ENCODE peak calls at places on chromosome 20, in eight cellular contexts. Z, H, E, C, N, G, B and A are unnamed samples.

GRCh38 chr20:57685134-57685851 is 24.5 kb downstream of the PMEPA1 start:
- DNase-seq in Z (no peak), H (no peak), E (no peak), C (no peak), N (no peak), G (no peak), B (no peak), A (no peak)

GRCh38 chr20:25042531-25043498 is 15.1 kb downstream of the ACSS1 start:
- DNase-seq in Z (peak; percentile 70), H (no peak), E (no peak), C (no peak), N (no peak), G (peak; percentile 23), B (peak; percentile 46), A (no peak)

GRCh38 chr20:63145156-63145555 is 70.8 kb downstream of the YTHDF1 start:
- DNase-seq in Z (no peak), H (no peak), E (no peak), C (no peak), N (no peak), G (no peak), B (no peak), A (no peak)

GRCh38 chr20:4844325-4844724 is 122.6 kb downstream of the PRND start:
- DNase-seq in Z (no peak), H (no peak), E (no peak), C (no peak), N (no peak), G (no peak), B (no peak), A (no peak)

GRCh38 chr20:56826971-56827645 is 198.0 kb downstream of the TFAP2C start:
- DNase-seq in Z (no peak), H (peak; percentile 74), E (peak; percentile 48), C (no peak), N (no peak), G (no peak), B (no peak), A (no peak)

GRCh38 chr20:63553251-63553932 is 567 bp upstream of the FNDC11 start:
- DNase-seq in Z (peak; percentile 85), H (peak; percentile 84), E (peak; percentile 85), C (peak; percentile 80), N (peak; percentile 91), G (peak; percentile 83), B (peak; percentile 94), A (peak; percentile 70)

GRCh38 chr20:58312836-58313235 is 3.3 kb downstream of the RAB22A start:
- DNase-seq in Z (no peak), H (no peak), E (no peak), C (no peak), N (no peak), G (no peak), B (no peak), A (no peak)

GRCh38 chr20:35302421-35303335 is 10.5 kb upstream of the FAM83C start:
- DNase-seq in Z (no peak), H (no peak), E (peak; percentile 40), C (no peak), N (no peak), G (no peak), B (no peak), A (no peak)

GRCh38 chr20:9515761-9516657 is 1.6 kb downstream of the LAMP5 start:
- DNase-seq in Z (no peak), H (no peak), E (no peak), C (no peak), N (peak; percentile 39), G (no peak), B (no peak), A (no peak)

GRCh38 chr20:41499961-41500725 is 118.0 kb downstream of the CHD6 start:
- DNase-seq in Z (no peak), H (no peak), E (peak; percentile 50), C (no peak), N (no peak), G (no peak), B (no peak), A (no peak)

GRCh38 chr20:58650776-58651547 is at the start of gene STX16:
- DNase-seq in Z (peak; percentile 92), H (peak; percentile 83), E (peak; percentile 96), C (peak; percentile 82), N (peak; percentile 91), G (peak; percentile 86), B (peak; percentile 89), A (peak; percentile 80)

GRCh38 chr20:25117961-25118360 is 36.0 kb upstream of the VSX1 start:
- DNase-seq in Z (no peak), H (no peak), E (no peak), C (no peak), N (no peak), G (no peak), B (no peak), A (no peak)

GRCh38 chr20:58251979-58252591 is 23.6 kb upstream of the ANKRD60 start:
- DNase-seq in Z (no peak), H (no peak), E (peak; percentile 94), C (no peak), N (no peak), G (no peak), B (no peak), A (no peak)

GRCh38 chr20:6074784-6075183 is 20.9 kb upstream of the LRRN4 start:
- DNase-seq in Z (no peak), H (no peak), E (no peak), C (no peak), N (no peak), G (no peak), B (no peak), A (no peak)

GRCh38 chr20:52313335-52313963 is 121.9 kb upstream of the ZFP64 start:
- DNase-seq in Z (no peak), H (no peak), E (peak; percentile 59), C (peak; percentile 13), N (peak; percentile 14), G (no peak), B (peak; percentile 9), A (no peak)

GRCh38 chr20:57608516-57608915 is 11.7 kb downstream of the ZBP1 start:
- DNase-seq in Z (no peak), H (no peak), E (no peak), C (no peak), N (no peak), G (no peak), B (no peak), A (no peak)

GRCh38 chr20:37935435-37935834 is 32.5 kb downstream of the VSTM2L start:
- DNase-seq in Z (no peak), H (no peak), E (peak; percentile 23), C (no peak), N (no peak), G (no peak), B (no peak), A (no peak)

DNA sequence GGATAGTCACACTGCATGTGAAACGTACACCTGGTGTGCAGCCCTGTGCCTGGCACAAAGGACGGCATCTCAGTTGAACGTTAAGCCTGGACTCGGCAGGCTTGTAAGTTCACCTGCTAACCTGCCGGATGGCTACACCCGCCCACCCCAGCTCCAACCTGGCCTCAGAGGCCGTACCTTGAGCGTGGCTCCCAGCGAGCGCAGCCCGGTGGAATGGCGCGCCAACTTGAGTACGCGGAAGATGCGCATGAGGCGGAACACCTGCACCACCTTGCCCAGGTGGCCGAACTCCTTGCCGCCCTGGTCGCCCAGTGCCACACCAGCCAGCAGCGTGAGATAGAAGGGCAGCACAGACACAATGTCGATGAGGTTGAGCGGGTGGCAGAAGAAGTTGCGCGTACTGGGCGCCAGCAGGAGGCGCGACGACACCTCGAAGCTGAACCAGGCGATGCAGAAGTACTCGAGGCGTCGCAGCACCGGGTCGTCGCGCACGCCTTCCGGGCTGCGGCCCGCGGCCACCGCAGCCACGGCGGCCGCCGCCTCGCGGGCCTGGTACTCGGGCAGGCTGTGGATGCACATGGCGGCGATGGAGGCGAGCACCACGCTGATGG is 3.3 kb downstream of the KCNS1 start:
- DNase-seq in Z (no peak), H (no peak), E (peak; percentile 59), C (no peak), N (no peak), G (no peak), B (peak; percentile 25), A (no peak)
- TF ChIP-seq CTCF in Z (no peak), H (no peak), E (peak; percentile 57), C (no peak), N (no peak), G (no peak), B (peak; percentile 13), A (no peak)

GRCh38 chr20:23165307-23165750 is 79.2 kb upstream of the CD93 start:
- DNase-seq in Z (no peak), H (no peak), E (no peak), C (no peak), N (no peak), G (no peak), B (peak; percentile 17), A (no peak)
- TF ChIP-seq CTCF in Z (no peak), H (no peak), E (peak; percentile 28), C (no peak), N (no peak), G (no peak), B (no peak), A (peak; percentile 20)

GRCh38 chr20:19211252-19211651 is 1.2 kb upstream of the SLC24A3 start:
- DNase-seq in Z (no peak), H (peak; percentile 42), E (no peak), C (no peak), N (no peak), G (no peak), B (no peak), A (no peak)

GRCh38 chr20:19210426-19211155 is 1.9 kb upstream of the SLC24A3 start:
- DNase-seq in Z (no peak), H (peak; percentile 85), E (no peak), C (no peak), N (no peak), G (no peak), B (no peak), A (no peak)

GRCh38 chr20:19207541-19207940 is 4.9 kb upstream of the SLC24A3 start:
- DNase-seq in Z (no peak), H (no peak), E (no peak), C (no peak), N (no peak), G (no peak), B (no peak), A (no peak)

GRCh38 chr20:19211661-19212523 is 550 bp upstream of the SLC24A3 start:
- DNase-seq in Z (peak; percentile 29), H (peak; percentile 62), E (peak; percentile 16), C (peak; percentile 18), N (peak; percentile 69), G (no peak), B (peak; percentile 52), A (peak; percentile 39)

GRCh38 chr20:19205999-19206398 is 6.4 kb upstream of the SLC24A3 start:
- DNase-seq in Z (peak; percentile 81), H (peak; percentile 73), E (peak; percentile 67), C (peak; percentile 75), N (peak; percentile 83), G (peak; percentile 49), B (peak; percentile 84), A (peak; percentile 67)
- TF ChIP-seq CTCF in Z (peak; percentile 79), H (peak; percentile 63), E (peak; percentile 97), C (peak; percentile 94), N (peak; percentile 93), G (peak; percentile 67), B (peak; percentile 98), A (peak; percentile 94)

GRCh38 chr20:61260905-61261304 is 8.8 kb downstream of the CDH4 start:
- DNase-seq in Z (no peak), H (no peak), E (peak; percentile 17), C (no peak), N (no peak), G (no peak), B (no peak), A (no peak)
- TF ChIP-seq CTCF in Z (no peak), H (no peak), E (peak; percentile 45), C (peak; percentile 27), N (no peak), G (no peak), B (no peak), A (no peak)